ENCODE peak calls at places on chromosome 10, in ten cellular contexts. Q, U, H, M, I, C, X, Y, R and W are unnamed samples.

GRCh38 chr10:15188629-15189028 is 20.1 kb upstream of the NMT2 start:
- DNase-seq in H (no peak), C (no peak), I (no peak), R (no peak), Y (no peak), M (peak), Q (no peak), X (no peak), U (no peak), W (no peak)

GRCh38 chr10:71604324-71605018 is 115.1 kb downstream of the C10orf105 start:
- DNase-seq in R (peak), C (no peak), M (no peak), Q (no peak), Y (no peak), U (peak), X (no peak), H (peak), I (no peak), W (no peak)

GRCh38 chr10:93219347-93219746 is 145.7 kb downstream of the CYP26A1 start:
- DNase-seq in X (no peak), R (no peak), M (no peak), Q (no peak), U (no peak), H (no peak), Y (no peak), C (no peak), I (no peak), W (no peak)

GRCh38 chr10:72250666-72251065 is 23.1 kb upstream of the DDIT4 start:
- DNase-seq in I (no peak), H (peak), M (no peak), U (peak), C (no peak), R (peak), X (no peak), Y (no peak), Q (no peak), W (no peak)

GRCh38 chr10:110546499-110547105 is 20.9 kb upstream of the SMC3 start:
- DNase-seq in H (no peak), I (no peak), M (no peak), U (no peak), Y (no peak), X (no peak), R (no peak), Q (no peak), C (no peak), W (no peak)

GRCh38 chr10:6530211-6530840 is 49.8 kb downstream of the PRKCQ start:
- DNase-seq in C (no peak), H (peak), R (no peak), Q (peak), X (peak), M (peak), Y (no peak), U (no peak), I (no peak), W (peak)

GRCh38 chr10:48465860-48466521 is 138.9 kb downstream of the ARHGAP22 start:
- DNase-seq in Q (no peak), H (no peak), U (no peak), M (no peak), Y (no peak), C (no peak), R (no peak), I (no peak), X (no peak), W (no peak)

GRCh38 chr10:62433181-62433692 is 59.1 kb downstream of the ZNF365 start:
- DNase-seq in R (peak), H (no peak), U (peak), Q (no peak), I (no peak), C (peak), M (peak), Y (no peak), X (no peak), W (no peak)

GRCh38 chr10:93384006-93384405 is 98.1 kb downstream of the MYOF start:
- DNase-seq in I (no peak), H (no peak), X (no peak), R (peak), U (no peak), Q (no peak), Y (peak), M (no peak), C (no peak), W (no peak)

GRCh38 chr10:110448682-110449418 is 48.9 kb upstream of the DUSP5 start:
- DNase-seq in H (no peak), U (no peak), I (no peak), Q (no peak), X (no peak), Y (no peak), M (no peak), C (no peak), R (no peak), W (no peak)

GRCh38 chr10:12479924-12480323 is 130.6 kb downstream of the CAMK1D start:
- DNase-seq in C (no peak), I (no peak), M (no peak), H (no peak), X (no peak), U (no peak), Y (no peak), R (no peak), Q (no peak), W (no peak)

GRCh38 chr10:3995302-3996210 is 210.5 kb upstream of the KLF6 start:
- DNase-seq in Y (no peak), X (no peak), Q (no peak), M (no peak), H (no peak), R (no peak), I (no peak), C (peak), U (peak), W (no peak)

GRCh38 chr10:61974611-61975010 is 73.1 kb downstream of the ARID5B start:
- DNase-seq in U (peak), H (peak), C (peak), R (no peak), M (no peak), Y (peak), X (no peak), Q (no peak), I (peak), W (no peak)

GRCh38 chr10:46301721-46302479 is 15.1 kb downstream of the ANTXRL start:
- DNase-seq in R (no peak), C (no peak), U (no peak), Y (no peak), M (no peak), Q (no peak), H (no peak), I (no peak), X (no peak), W (no peak)

GRCh38 chr10:78384021-78384420 is 350.4 kb downstream of the RPS24 start:
- DNase-seq in H (no peak), U (peak), C (no peak), Y (no peak), R (no peak), Q (no peak), X (no peak), I (no peak), M (no peak), W (no peak)

GRCh38 chr10:117960345-117960744 is 86.4 kb downstream of the RAB11FIP2 start:
- DNase-seq in M (no peak), X (no peak), R (no peak), Q (no peak), C (no peak), I (no peak), H (no peak), Y (no peak), U (no peak), W (no peak)